ENCODE peak calls at places on chromosomes 6 and 20, in seven cellular contexts. C, U, P, W, B, Y and G are unnamed samples.
A peak's percentile ranks its signal among the peaks of the same experiment; 100 is the strongest.

GRCh38 chr20:58117944-58118343 is 110.5 kb downstream of the ANKRD60 start:
- DNase-seq in C (peak; percentile 69), U (peak; percentile 7), P (no peak), W (no peak), B (no peak), Y (no peak), G (no peak)

GRCh38 chr6:7467007-7467897 is 74.2 kb upstream of the DSP start:
- DNase-seq in C (peak; percentile 28), U (peak; percentile 70), P (no peak), W (no peak), B (no peak), Y (no peak), G (no peak)

GRCh38 chr20:41717464-41717863 is 99.3 kb upstream of the CHD6 start:
- DNase-seq in C (peak; percentile 59), U (peak; percentile 11), P (no peak), W (no peak), B (no peak), Y (no peak), G (no peak)

GRCh38 chr6:131694832-131695426 is 6.3 kb downstream of the OR2A4 start:
- DNase-seq in C (peak; percentile 82), U (peak; percentile 74), P (peak; percentile 48), W (peak; percentile 27), B (peak; percentile 10), Y (no peak), G (peak; percentile 51)

GRCh38 chr6:100657678-100658330 is 193.1 kb upstream of the SIM1 start:
- DNase-seq in C (peak; percentile 55), U (peak; percentile 46), P (peak; percentile 4), W (no peak), B (no peak), Y (no peak), G (no peak)

GRCh38 chr6:15312500-15312899 is 66.6 kb downstream of the JARID2 start:
- DNase-seq in C (peak; percentile 49), U (peak; percentile 29), P (no peak), W (no peak), B (no peak), Y (no peak), G (no peak)

GRCh38 chr6:31727717-31728671 is 1.1 kb downstream of the DDAH2 start:
- DNase-seq in C (peak; percentile 57), U (no peak), P (no peak), W (no peak), B (peak; percentile 20), Y (no peak), G (no peak)

GRCh38 chr6:55601120-55601519 is 22.1 kb upstream of the HMGCLL1 start:
- DNase-seq in C (no peak), U (no peak), P (no peak), W (no peak), B (no peak), Y (no peak), G (no peak)

GRCh38 chr20:33697129-33697528 is 10.9 kb upstream of the E2F1 start:
- DNase-seq in C (peak; percentile 92), U (peak; percentile 74), P (no peak), W (no peak), B (no peak), Y (no peak), G (no peak)

GRCh38 chr6:52544325-52545022 is 32.4 kb downstream of the TRAM2 start:
- DNase-seq in C (peak; percentile 72), U (no peak), P (no peak), W (no peak), B (no peak), Y (no peak), G (no peak)

GRCh38 chr20:19976595-19977372 is 40.4 kb upstream of the NAA20 start:
- DNase-seq in C (peak; percentile 91), U (peak; percentile 81), P (peak; percentile 27), W (peak; percentile 14), B (no peak), Y (no peak), G (peak; percentile 86)

GRCh38 chr6:87692097-87692496 is 9.9 kb downstream of the AKIRIN2 start:
- DNase-seq in C (no peak), U (no peak), P (no peak), W (no peak), B (no peak), Y (no peak), G (no peak)

GRCh38 chr6:105900120-105900937 is 185.8 kb upstream of the PRDM1 start:
- DNase-seq in C (peak; percentile 90), U (peak; percentile 17), P (no peak), W (peak; percentile 36), B (no peak), Y (no peak), G (peak; percentile 20)

GRCh38 chr6:9851541-9852380 is 563.1 kb downstream of the TFAP2A start:
- DNase-seq in C (peak; percentile 21), U (peak; percentile 2), P (peak; percentile 48), W (no peak), B (no peak), Y (no peak), G (no peak)

GRCh38 chr6:88455317-88455716 is 289.2 kb upstream of the CNR1 start:
- DNase-seq in C (no peak), U (no peak), P (no peak), W (no peak), B (peak; percentile 69), Y (no peak), G (no peak)

GRCh38 chr20:10488436-10489053 is 53.4 kb downstream of the SLX4IP start:
- DNase-seq in C (no peak), U (no peak), P (no peak), W (no peak), B (no peak), Y (no peak), G (no peak)

GRCh38 chr6:28135393-28135792 is 6.3 kb upstream of the ZKSCAN8 start:
- DNase-seq in C (no peak), U (no peak), P (peak; percentile 66), W (no peak), B (no peak), Y (no peak), G (no peak)

GRCh38 chr20:364905-365794 is 15.4 kb upstream of the TRIB3 start:
- DNase-seq in C (peak; percentile 57), U (peak; percentile 29), P (peak; percentile 60), W (no peak), B (no peak), Y (no peak), G (no peak)

GRCh38 chr6:19356692-19357091 is 480.5 kb upstream of the ID4 start:
- DNase-seq in C (peak; percentile 52), U (no peak), P (no peak), W (no peak), B (no peak), Y (no peak), G (no peak)

GRCh38 chr20:51462566-51463276 is 79.8 kb downstream of the NFATC2 start:
- DNase-seq in C (peak; percentile 78), U (peak; percentile 80), P (no peak), W (no peak), B (peak; percentile 50), Y (peak; percentile 39), G (no peak)

GRCh38 chr6:138692978-138693909 is 80.3 kb upstream of the CCDC28A start:
- DNase-seq in C (peak; percentile 62), U (peak; percentile 70), P (peak; percentile 57), W (peak; percentile 36), B (peak; percentile 27), Y (peak; percentile 69), G (peak; percentile 59)

GRCh38 chr20:63380346-63380870 is 19.3 kb upstream of the CHRNA4 start:
- DNase-seq in C (no peak), U (no peak), P (no peak), W (no peak), B (no peak), Y (no peak), G (no peak)

GRCh38 chr20:58150772-58151171 is 77.7 kb downstream of the ANKRD60 start:
- DNase-seq in C (no peak), U (no peak), P (peak; percentile 33), W (peak; percentile 8), B (no peak), Y (no peak), G (no peak)

GRCh38 chr6:90432408-90432775 is 135.7 kb upstream of the BACH2 start:
- DNase-seq in C (no peak), U (no peak), P (no peak), W (no peak), B (no peak), Y (no peak), G (no peak)

GRCh38 chr6:17278289-17279061 is 2.7 kb upstream of the RBM24 start:
- DNase-seq in C (peak; percentile 85), U (peak; percentile 42), P (no peak), W (no peak), B (no peak), Y (no peak), G (peak; percentile 1)

GRCh38 chr6:21808045-21808470 is 214.5 kb downstream of the SOX4 start:
- DNase-seq in C (peak; percentile 87), U (peak; percentile 64), P (no peak), W (no peak), B (no peak), Y (no peak), G (peak; percentile 6)

GRCh38 chr6:11865926-11866325 is 87.3 kb upstream of the ADTRP start:
- DNase-seq in C (peak; percentile 67), U (no peak), P (no peak), W (no peak), B (no peak), Y (no peak), G (no peak)

GRCh38 chr6:55492259-55492658 is 86.7 kb downstream of the HMGCLL1 start:
- DNase-seq in C (no peak), U (no peak), P (no peak), W (no peak), B (no peak), Y (no peak), G (no peak)

GRCh38 chr6:10756085-10756484 is 8.5 kb downstream of the TMEM14B start:
- DNase-seq in C (no peak), U (no peak), P (no peak), W (no peak), B (no peak), Y (no peak), G (no peak)

GRCh38 chr20:61959301-61959700 is 106.4 kb downstream of the TAF4 start:
- DNase-seq in C (peak; percentile 28), U (no peak), P (no peak), W (no peak), B (no peak), Y (no peak), G (no peak)

GRCh38 chr20:24783631-24784492 is 165.2 kb upstream of the CST7 start:
- DNase-seq in C (no peak), U (no peak), P (peak; percentile 88), W (no peak), B (no peak), Y (peak; percentile 39), G (no peak)

GRCh38 chr6:119078449-119079287 is at the start of gene FAM184A:
- DNase-seq in C (peak; percentile 68), U (peak; percentile 60), P (peak; percentile 35), W (peak; percentile 76), B (peak; percentile 91), Y (peak; percentile 91), G (peak; percentile 28)

GRCh38 chr6:145028144-145028818 is 707.0 kb downstream of the EPM2A start:
- DNase-seq in C (peak; percentile 52), U (peak; percentile 40), P (peak; percentile 15), W (peak; percentile 32), B (peak; percentile 4), Y (no peak), G (peak; percentile 42)